ENCODE peak calls at places on chromosomes 6 and 20, in six cellular contexts. Y is tibial artery, V is left ventricle myocardium inferior, I is psoas muscle, F is mammary epithelial cell, T is A673. P is an unnamed sample.

GRCh38 chr6:159045826-159046225 is 1.0 kb upstream of the TAGAP start:
- DNase-seq in I (no peak), T (no peak), F (no peak), Y (no peak), V (no peak), P (no peak)

GRCh38 chr6:122033564-122034181 is 365.8 kb upstream of the HSF2 start:
- DNase-seq in F (peak; percentile 47), I (no peak), Y (no peak), V (no peak), T (peak; percentile 80), P (no peak)

GRCh38 chr20:48131581-48131980 is 346.3 kb upstream of the SULF2 start:
- DNase-seq in V (no peak), T (no peak), Y (no peak), F (no peak), I (no peak), P (no peak)

GRCh38 chr6:135182993-135183531 is 2.0 kb downstream of the MYB start:
- DNase-seq in V (no peak), F (peak; percentile 29), Y (no peak), I (no peak), T (no peak), P (peak; percentile 61)

GRCh38 chr20:34084227-34084923 is 27.7 kb downstream of the EIF2S2 start:
- DNase-seq in I (no peak), V (no peak), T (peak; percentile 42), Y (no peak), F (no peak), P (no peak)

GRCh38 chr6:134293659-134294161 is 24.2 kb downstream of the SGK1 start:
- DNase-seq in Y (no peak), I (no peak), T (no peak), F (no peak), V (no peak), P (no peak)

GRCh38 chr6:150549577-150550184 is 50.0 kb upstream of the PLEKHG1 start:
- DNase-seq in Y (no peak), T (no peak), V (no peak), F (peak; percentile 86), I (no peak), P (no peak)

GRCh38 chr6:126664271-126664670 is 324.4 kb downstream of the CENPW start:
- DNase-seq in F (no peak), Y (no peak), I (no peak), T (no peak), V (no peak), P (no peak)

GRCh38 chr20:43434565-43434964 is 23.1 kb upstream of the SRSF6 start:
- DNase-seq in Y (no peak), V (no peak), F (no peak), T (no peak), I (no peak), P (no peak)

GRCh38 chr6:156809034-156809433 is 31.9 kb downstream of the ARID1B start:
- DNase-seq in F (no peak), V (no peak), Y (peak; percentile 71), I (no peak), T (peak; percentile 58), P (no peak)

GRCh38 chr6:167689278-167689677 is 137.4 kb upstream of the AFDN start:
- DNase-seq in I (no peak), V (no peak), F (no peak), T (no peak), Y (no peak), P (no peak)

GRCh38 chr6:2467929-2468600 is 222.7 kb upstream of the GMDS start:
- DNase-seq in F (no peak), I (no peak), Y (no peak), V (no peak), T (no peak), P (no peak)

GRCh38 chr20:48015943-48016723 is 230.9 kb upstream of the SULF2 start:
- DNase-seq in F (peak; percentile 43), T (no peak), I (no peak), Y (no peak), V (no peak), P (no peak)

GRCh38 chr6:85354761-85355618 is 94.9 kb upstream of the NT5E start:
- DNase-seq in Y (peak; percentile 77), V (peak; percentile 61), I (peak; percentile 79), F (peak; percentile 64), T (peak; percentile 87), P (no peak)

GRCh38 chr20:49570828-49571552 is 3.1 kb upstream of the PTGIS start:
- DNase-seq in Y (peak; percentile 19), V (no peak), I (no peak), T (no peak), F (no peak), P (no peak)

GRCh38 chr6:10256113-10256690 is 158.7 kb downstream of the TFAP2A start:
- DNase-seq in T (peak; percentile 23), V (no peak), I (no peak), F (no peak), Y (no peak), P (no peak)

GRCh38 chr20:57211949-57212889 is 54.2 kb downstream of the BMP7 start:
- DNase-seq in V (peak; percentile 41), I (peak; percentile 79), T (no peak), F (peak; percentile 91), Y (peak; percentile 52), P (peak; percentile 81)

GRCh38 chr6:111793711-111794111 is 79.5 kb downstream of the FYN start:
- DNase-seq in V (no peak), T (no peak), Y (no peak), I (no peak), F (no peak), P (peak; percentile 41)

GRCh38 chr20:10652660-10653191 is 21.1 kb downstream of the JAG1 start:
- DNase-seq in I (no peak), V (no peak), T (no peak), F (no peak), Y (peak; percentile 36), P (no peak)

GRCh38 chr6:157790548-157791160 is 32.4 kb upstream of the SNX9 start:
- DNase-seq in F (no peak), Y (no peak), V (no peak), T (no peak), I (no peak), P (no peak)

GRCh38 chr6:100719883-100720682 is 161.0 kb downstream of the ASCC3 start:
- DNase-seq in V (no peak), I (no peak), T (peak; percentile 51), Y (no peak), F (peak; percentile 12), P (no peak)

GRCh38 chr20:49979030-49979832 is 3.5 kb upstream of the SNAI1 start:
- DNase-seq in F (no peak), V (no peak), I (peak; percentile 65), T (peak; percentile 70), Y (no peak), P (peak; percentile 56)

GRCh38 chr20:1764136-1765033 is 106.8 kb upstream of the SIRPG start:
- DNase-seq in Y (peak; percentile 79), V (peak; percentile 74), I (peak; percentile 72), F (peak; percentile 66), T (peak; percentile 85), P (peak; percentile 77)

GRCh38 chr6:44527191-44527960 is 139.9 kb downstream of the CDC5L start:
- DNase-seq in V (no peak), I (no peak), T (no peak), Y (no peak), F (no peak), P (peak; percentile 28)

GRCh38 chr6:15663057-15663638 is 320 bp upstream of the DTNBP1 start:
- DNase-seq in T (peak; percentile 86), V (no peak), F (no peak), I (no peak), Y (peak; percentile 80), P (no peak)

GRCh38 chr6:130282234-130282995 is 59.7 kb upstream of the SAMD3 start:
- DNase-seq in T (peak; percentile 69), F (peak; percentile 8), V (no peak), Y (no peak), I (no peak), P (no peak)

GRCh38 chr6:113464959-113465358 is 392.2 kb upstream of the MARCKS start:
- DNase-seq in I (no peak), T (peak; percentile 32), Y (no peak), F (peak; percentile 84), V (no peak), P (no peak)

GRCh38 chr20:62366370-62367135 is 559 bp downstream of the LAMA5 start:
- DNase-seq in F (no peak), I (peak; percentile 64), Y (no peak), V (peak; percentile 47), T (no peak), P (peak; percentile 85)

GRCh38 chr6:378090-378957 is 13.2 kb upstream of the IRF4 start:
- DNase-seq in I (peak; percentile 43), V (no peak), Y (no peak), F (no peak), T (no peak), P (no peak)
- H3K9me3 ChIP-seq in I (no peaks in the 10 kb centered on the region), V (no peaks in the 10 kb centered on the region), Y (no peaks in the 10 kb centered on the region), F (peaks cover 31% of the 10 kb centered on the region), T (no peaks in the 10 kb centered on the region), P (no peaks in the 10 kb centered on the region)

GRCh38 chr6:27448456-27448855 is 24.4 kb downstream of the ZNF184 start:
- DNase-seq in I (no peak), V (no peak), T (no peak), F (no peak), Y (no peak), P (no peak)

GRCh38 chr6:27452496-27452897 is 20.4 kb downstream of the ZNF184 start:
- DNase-seq in F (no peak), Y (no peak), V (no peak), T (no peak), I (no peak), P (no peak)

GRCh38 chr6:27451660-27452390 is 21.1 kb downstream of the ZNF184 start:
- DNase-seq in I (no peak), T (no peak), V (no peak), F (no peak), Y (no peak), P (no peak)
- H3K36me3 ChIP-seq in I (peaks cover 68% of the 10 kb centered on the region), T (peaks cover 71% of the 10 kb centered on the region), V (peaks cover 97% of the 10 kb centered on the region), F (peaks cover 19% of the 10 kb centered on the region), Y (peaks cover 95% of the 10 kb centered on the region), P (peaks cover 59% of the 10 kb centered on the region)

GRCh38 chr6:38012573-38012972 is 193.0 kb downstream of the ZFAND3 start:
- DNase-seq in I (no peak), T (peak; percentile 60), V (no peak), F (peak; percentile 30), Y (no peak), P (no peak)
- TF ChIP-seq CTCF in I (peak; percentile 69), T (peak; percentile 83), V (peak; percentile 73), F (peak; percentile 78), Y (peak; percentile 51), P (peak; percentile 18)

GRCh38 chr6:4860387-4860786 is 84.2 kb downstream of the CDYL start:
- DNase-seq in T (no peak), V (no peak), Y (no peak), F (no peak), I (no peak), P (no peak)
- H3K9me3 ChIP-seq in T (no peaks in the 10 kb centered on the region), V (peaks cover 28% of the 10 kb centered on the region), Y (no peaks in the 10 kb centered on the region), F (no peaks in the 10 kb centered on the region), I (peaks cover 5% of the 10 kb centered on the region), P (peaks cover 3% of the 10 kb centered on the region)

P was measured in upper lobe of left lung.